ENCODE peak calls at places on chromosomes 7 and 10, in five cellular contexts. U is AG10803, X is BJ, N is NB4, S is upper lobe of right lung. L is an unnamed sample.

GRCh38 chr10:12978885-12979284 is 22.6 kb downstream of the CCDC3 start:
- DNase-seq in U (no peak), N (no peak), X (no peak), S (no peak), L (no peak)

GRCh38 chr7:11742496-11742895 is 89.5 kb downstream of the THSD7A start:
- DNase-seq in S (no peak), X (no peak), U (no peak), N (no peak), L (no peak)

GRCh38 chr10:9010093-9010492 is 955.6 kb downstream of the GATA3 start:
- DNase-seq in N (no peak), U (no peak), S (no peak), X (no peak), L (no peak)

GRCh38 chr10:125201108-125201524 is 40.8 kb upstream of the CTBP2 start:
- DNase-seq in U (no peak), N (peak; percentile 23), X (no peak), S (peak; percentile 20), L (peak; percentile 78)

GRCh38 chr10:55091691-55092328 is 290.8 kb upstream of the PCDH15 start:
- DNase-seq in U (peak; percentile 3), N (peak; percentile 21), S (no peak), X (no peak), L (peak; percentile 10)

GRCh38 chr10:37275216-37275777 is 149.9 kb downstream of the ANKRD30A start:
- DNase-seq in X (no peak), U (no peak), N (no peak), S (no peak), L (no peak)

GRCh38 chr7:4861673-4862072 is at the start of gene PAPOLB:
- DNase-seq in S (no peak), X (no peak), N (no peak), U (no peak), L (peak; percentile 22)

GRCh38 chr7:22094413-22095304 is 149.0 kb upstream of the CDCA7L start:
- DNase-seq in S (no peak), N (no peak), X (peak; percentile 9), U (peak; percentile 91), L (no peak)

GRCh38 chr7:159104188-159105030 is 40.3 kb downstream of the VIPR2 start:
- DNase-seq in S (peak; percentile 59), X (no peak), U (no peak), N (no peak), L (no peak)

GRCh38 chr10:78890506-78890905 is 178.3 kb upstream of the ZMIZ1 start:
- DNase-seq in U (no peak), X (no peak), S (no peak), N (no peak), L (no peak)

GRCh38 chr10:72275351-72276012 is 1.8 kb downstream of the DDIT4 start:
- DNase-seq in S (no peak), X (no peak), U (no peak), N (peak; percentile 15), L (peak; percentile 27)

GRCh38 chr7:66211429-66211828 is 6.3 kb downstream of the TPST1 start:
- DNase-seq in X (no peak), N (no peak), S (peak; percentile 6), U (peak; percentile 53), L (no peak)

GRCh38 chr7:144830811-144831210 is 5.0 kb downstream of the TPK1 start:
- DNase-seq in U (peak; percentile 0), S (no peak), N (no peak), X (no peak), L (no peak)

GRCh38 chr10:103969436-103969835 is 2.5 kb downstream of the SLK start:
- DNase-seq in S (no peak), N (peak; percentile 30), U (no peak), X (no peak), L (no peak)

GRCh38 chr10:67306588-67307205 is 380.9 kb downstream of the LRRTM3 start:
- DNase-seq in N (peak; percentile 36), U (no peak), X (no peak), S (no peak), L (peak; percentile 24)
- TF ChIP-seq CTCF in N (peak; percentile 49), U (peak; percentile 10), X (peak; percentile 52), S (peak; percentile 49), L (peak; percentile 53)

GRCh38 chr10:121880842-121881423 is 46.9 kb downstream of the ATE1 start:
- DNase-seq in S (no peak), N (peak; percentile 55), U (peak; percentile 69), X (no peak), L (no peak)
- H3K4me3 ChIP-seq in S (no peak overlapping the region), N (no peak overlapping the region), U (no peak overlapping the region), X (no peak overlapping the region), L (no peak overlapping the region)

GRCh38 chr10:86191166-86191565 is 175.4 kb downstream of the GRID1 start:
- DNase-seq in N (no peak), S (peak; percentile 15), X (no peak), U (no peak), L (no peak)
- TF ChIP-seq CTCF in N (no peak), S (no peak), X (no peak), U (no peak), L (no peak)

GRCh38 chr10:110212119-110213006 is 5.0 kb downstream of the MXI1 start:
- DNase-seq in S (no peak), X (no peak), N (peak; percentile 81), U (no peak), L (peak; percentile 55)
- H3K4me3 ChIP-seq in S (peak overlapping the region; percentile 60), X (no peak overlapping the region), N (peak overlapping the region; percentile 54), U (no peak overlapping the region), L (peak overlapping the region; percentile 71)

GRCh38 chr7:148261523-148261922 is 329.0 kb upstream of the C7orf33 start:
- DNase-seq in S (no peak), X (no peak), U (no peak), N (no peak), L (no peak)

GRCh38 chr7:148262721-148263229 is 327.8 kb upstream of the C7orf33 start:
- DNase-seq in X (no peak), S (peak; percentile 71), U (peak; percentile 42), N (peak; percentile 70), L (peak; percentile 57)

GRCh38 chr7:148261996-148262688 is 328.4 kb upstream of the C7orf33 start:
- DNase-seq in X (no peak), N (no peak), U (no peak), S (no peak), L (no peak)

GRCh38 chr7:148265896-148266295 is 324.7 kb upstream of the C7orf33 start:
- DNase-seq in X (no peak), U (no peak), N (no peak), S (no peak), L (peak; percentile 14)

DNA sequence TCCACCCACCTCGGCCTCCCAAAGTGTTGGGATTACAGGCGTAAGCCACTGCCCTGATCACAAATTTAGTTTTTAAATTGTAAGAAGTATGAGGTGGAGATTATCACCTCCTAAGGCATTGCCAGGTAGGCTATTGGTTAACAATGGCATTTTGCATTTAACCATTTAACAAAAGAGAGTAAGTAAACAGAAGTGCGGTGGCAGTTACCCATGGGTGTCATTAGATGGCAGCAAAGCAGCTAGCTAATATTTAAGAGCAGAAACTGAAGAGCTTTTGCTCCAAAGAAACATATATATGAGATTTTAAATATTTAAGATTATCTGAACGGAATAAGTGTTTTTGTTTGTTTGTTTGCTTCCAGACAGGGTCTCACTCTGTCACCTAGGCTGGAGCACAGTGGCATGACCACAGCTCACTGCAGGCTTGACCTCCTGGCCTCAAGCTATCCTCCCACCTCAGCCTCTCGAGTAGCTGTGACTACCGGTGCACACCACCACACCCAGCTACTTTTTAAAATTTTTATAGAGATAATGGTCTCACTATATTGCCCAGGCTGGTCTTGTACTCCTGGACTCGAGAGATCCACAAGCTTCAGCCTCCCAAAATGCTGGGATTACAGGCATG is 325.5 kb upstream of the C7orf33 start:
- DNase-seq in N (peak; percentile 58), S (no peak), U (peak; percentile 25), X (no peak), L (peak; percentile 53)
- TF ChIP-seq CTCF in N (peak; percentile 88), S (peak; percentile 62), U (peak; percentile 67), X (peak; percentile 53), L (peak; percentile 69)

GRCh38 chr7:139732471-139733167 is 45.2 kb downstream of the HIPK2 start:
- DNase-seq in U (no peak), N (no peak), X (no peak), S (no peak), L (no peak)

GRCh38 chr7:139731802-139732470 is 45.9 kb downstream of the HIPK2 start:
- DNase-seq in U (peak; percentile 92), X (no peak), S (peak; percentile 92), N (peak; percentile 93), L (no peak)

GRCh38 chr7:139728203-139728602 is 49.6 kb downstream of the HIPK2 start:
- DNase-seq in U (no peak), N (no peak), S (no peak), X (no peak), L (no peak)

GRCh38 chr7:139733751-139734150 is 44.0 kb downstream of the HIPK2 start:
- DNase-seq in X (no peak), N (peak; percentile 57), S (no peak), U (no peak), L (no peak)

DNA sequence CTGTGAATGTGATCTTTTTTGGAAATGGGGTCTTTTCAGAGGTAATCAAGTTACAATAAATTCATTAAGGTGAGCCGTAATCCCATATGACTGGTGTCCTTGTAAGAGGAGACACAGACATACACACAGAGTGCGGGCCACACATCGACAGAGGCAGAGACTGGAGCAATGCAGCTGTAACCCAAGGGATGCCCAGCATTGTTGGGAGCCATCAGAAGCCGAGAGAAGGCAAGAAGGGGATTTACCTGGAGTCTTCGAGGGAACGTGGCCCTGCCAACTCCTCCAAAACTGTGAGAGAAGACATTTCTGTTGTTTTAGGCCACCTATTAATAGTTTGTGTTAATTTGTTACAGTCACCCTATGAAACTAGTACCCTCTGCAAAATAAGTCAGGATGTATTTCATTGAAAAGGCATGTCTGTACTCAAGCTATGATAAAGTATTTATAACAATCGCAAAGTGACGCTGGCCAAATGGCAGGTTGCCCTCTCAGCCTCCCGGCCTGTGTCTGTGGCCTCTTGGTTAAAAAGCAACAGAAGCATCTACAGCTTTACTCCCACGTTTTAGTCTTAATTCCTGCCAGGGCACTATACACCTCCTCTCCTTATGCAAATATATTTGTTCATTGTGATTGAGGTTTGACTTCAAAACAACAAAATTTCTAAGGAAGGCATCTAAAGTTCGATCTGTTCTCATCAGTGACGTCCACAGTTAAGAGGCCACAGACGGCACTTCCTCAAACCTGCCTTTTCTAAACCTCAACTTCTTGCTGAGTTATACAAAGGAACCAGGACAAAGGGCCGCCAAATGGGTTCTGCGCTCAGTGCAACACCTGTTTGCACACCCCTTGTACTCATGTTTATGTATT is 46.8 kb downstream of the HIPK2 start:
- DNase-seq in N (peak; percentile 76), X (no peak), U (peak; percentile 58), S (no peak), L (peak; percentile 55)
- H3K4me3 ChIP-seq in N (no peak overlapping the region), X (no peak overlapping the region), U (no peak overlapping the region), S (no peak overlapping the region), L (no peak overlapping the region)